ENCODE peak calls at places on chromosomes 13 and 19, in seven cellular contexts. One of them, this sample, is unnamed.

GRCh38 chr19:35991731-35992450 is 3.1 kb upstream of the SDHAF1 start:
- DNase-seq in tibial artery: no peak
- DNase-seq in AG09319: no peak
- DNase-seq in uterus: no peak
- DNase-seq in tibial nerve: no peak
- DNase-seq in lower leg skin: no peak
- DNase-seq in natural killer cell: no peak
- DNase-seq in this sample: no peak

GRCh38 chr13:114016321-114017027 is 42.6 kb upstream of the C13orf46 start:
- DNase-seq in tibial nerve: no peak
- DNase-seq in lower leg skin: no peak
- DNase-seq in tibial artery: no peak
- DNase-seq in natural killer cell: no peak
- DNase-seq in uterus: no peak
- DNase-seq in AG09319: no peak
- DNase-seq in this sample: no peak

GRCh38 chr13:80873589-80873988 is 532.7 kb upstream of the SPRY2 start:
- DNase-seq in tibial nerve: no peak
- DNase-seq in natural killer cell: peak
- DNase-seq in tibial artery: no peak
- DNase-seq in AG09319: no peak
- DNase-seq in uterus: no peak
- DNase-seq in lower leg skin: no peak
- DNase-seq in this sample: no peak

GRCh38 chr13:31310781-31311180 is 111.0 kb downstream of the B3GLCT start:
- DNase-seq in tibial nerve: no peak
- DNase-seq in lower leg skin: no peak
- DNase-seq in tibial artery: no peak
- DNase-seq in uterus: no peak
- DNase-seq in AG09319: no peak
- DNase-seq in natural killer cell: no peak
- DNase-seq in this sample: no peak

GRCh38 chr19:5949792-5950305 is 28.1 kb downstream of the RANBP3 start:
- DNase-seq in tibial nerve: no peak
- DNase-seq in uterus: no peak
- DNase-seq in AG09319: no peak
- DNase-seq in lower leg skin: no peak
- DNase-seq in tibial artery: no peak
- DNase-seq in natural killer cell: no peak
- DNase-seq in this sample: no peak

GRCh38 chr13:36819811-36820140 is 754 bp downstream of the RFXAP start:
- DNase-seq in natural killer cell: no peak
- DNase-seq in tibial artery: no peak
- DNase-seq in AG09319: no peak
- DNase-seq in tibial nerve: no peak
- DNase-seq in uterus: no peak
- DNase-seq in lower leg skin: no peak
- DNase-seq in this sample: no peak

GRCh38 chr13:108728370-108728769 is 99.0 kb downstream of the MYO16 start:
- DNase-seq in tibial artery: no peak
- DNase-seq in AG09319: no peak
- DNase-seq in uterus: no peak
- DNase-seq in lower leg skin: no peak
- DNase-seq in tibial nerve: no peak
- DNase-seq in natural killer cell: no peak
- DNase-seq in this sample: no peak

GRCh38 chr13:38223093-38223492 is 126.6 kb upstream of the UFM1 start:
- DNase-seq in tibial nerve: no peak
- DNase-seq in lower leg skin: no peak
- DNase-seq in natural killer cell: no peak
- DNase-seq in AG09319: no peak
- DNase-seq in tibial artery: no peak
- DNase-seq in uterus: peak
- DNase-seq in this sample: no peak

GRCh38 chr19:49272204-49272603 is 52.8 kb downstream of the SLC6A16 start:
- DNase-seq in tibial nerve: no peak
- DNase-seq in tibial artery: no peak
- DNase-seq in lower leg skin: no peak
- DNase-seq in uterus: no peak
- DNase-seq in AG09319: no peak
- DNase-seq in natural killer cell: no peak
- DNase-seq in this sample: no peak

GRCh38 chr13:111177081-111177711 is 62.1 kb downstream of the ARHGEF7 start:
- DNase-seq in natural killer cell: peak
- DNase-seq in lower leg skin: peak
- DNase-seq in tibial nerve: peak
- DNase-seq in AG09319: no peak
- DNase-seq in tibial artery: peak
- DNase-seq in uterus: peak
- DNase-seq in this sample: no peak

GRCh38 chr19:53086949-53087348 is 16.3 kb downstream of the ZNF160 start:
- DNase-seq in lower leg skin: no peak
- DNase-seq in tibial nerve: no peak
- DNase-seq in uterus: peak
- DNase-seq in natural killer cell: no peak
- DNase-seq in tibial artery: no peak
- DNase-seq in AG09319: no peak
- DNase-seq in this sample: no peak

GRCh38 chr13:50616101-50616500 is 227.4 kb downstream of the DLEU7 start:
- DNase-seq in tibial nerve: no peak
- DNase-seq in AG09319: no peak
- DNase-seq in lower leg skin: no peak
- DNase-seq in natural killer cell: no peak
- DNase-seq in uterus: no peak
- DNase-seq in tibial artery: no peak
- DNase-seq in this sample: no peak

GRCh38 chr19:11435833-11436313 is 438 bp downstream of the PRKCSH start:
- DNase-seq in AG09319: no peak
- DNase-seq in uterus: no peak
- DNase-seq in tibial artery: no peak
- DNase-seq in lower leg skin: no peak
- DNase-seq in tibial nerve: no peak
- DNase-seq in natural killer cell: no peak
- DNase-seq in this sample: no peak

GRCh38 chr19:5933391-5933998 is 19.4 kb downstream of the CAPS start:
- DNase-seq in AG09319: no peak
- DNase-seq in natural killer cell: no peak
- DNase-seq in lower leg skin: no peak
- DNase-seq in tibial nerve: no peak
- DNase-seq in tibial artery: no peak
- DNase-seq in uterus: no peak
- DNase-seq in this sample: no peak

GRCh38 chr13:50365300-50365682 is 350.0 kb downstream of the KCNRG start:
- DNase-seq in AG09319: no peak
- DNase-seq in natural killer cell: no peak
- DNase-seq in tibial nerve: no peak
- DNase-seq in lower leg skin: no peak
- DNase-seq in tibial artery: no peak
- DNase-seq in uterus: no peak
- DNase-seq in this sample: no peak

GRCh38 chr13:60152114-60152513 is 11.6 kb downstream of the DIAPH3 start:
- DNase-seq in tibial artery: no peak
- DNase-seq in tibial nerve: no peak
- DNase-seq in lower leg skin: no peak
- DNase-seq in AG09319: no peak
- DNase-seq in uterus: no peak
- DNase-seq in natural killer cell: no peak
- DNase-seq in this sample: no peak

GRCh38 chr19:18167011-18167410 is 6.6 kb upstream of the IFI30 start:
- DNase-seq in lower leg skin: no peak
- DNase-seq in natural killer cell: no peak
- DNase-seq in AG09319: no peak
- DNase-seq in tibial artery: no peak
- DNase-seq in uterus: no peak
- DNase-seq in tibial nerve: no peak
- DNase-seq in this sample: no peak

GRCh38 chr13:112636401-112636975 is 48.5 kb upstream of the TUBGCP3 start:
- DNase-seq in tibial nerve: no peak
- DNase-seq in natural killer cell: no peak
- DNase-seq in AG09319: no peak
- DNase-seq in lower leg skin: peak
- DNase-seq in tibial artery: no peak
- DNase-seq in uterus: no peak
- DNase-seq in this sample: no peak

GRCh38 chr13:112368883-112369282 is 7.3 kb upstream of the SPACA7 start:
- DNase-seq in uterus: no peak
- DNase-seq in natural killer cell: no peak
- DNase-seq in tibial artery: no peak
- DNase-seq in tibial nerve: no peak
- DNase-seq in AG09319: no peak
- DNase-seq in lower leg skin: peak
- DNase-seq in this sample: no peak

GRCh38 chr19:53808710-53809125 is 15.4 kb downstream of the NLRP12 start:
- DNase-seq in uterus: no peak
- DNase-seq in lower leg skin: no peak
- DNase-seq in natural killer cell: no peak
- DNase-seq in tibial nerve: no peak
- DNase-seq in tibial artery: no peak
- DNase-seq in AG09319: peak
- DNase-seq in this sample: no peak

GRCh38 chr13:37109080-37109678 is 3.7 kb upstream of the CSNK1A1L start:
- DNase-seq in uterus: no peak
- DNase-seq in tibial artery: no peak
- DNase-seq in AG09319: no peak
- DNase-seq in natural killer cell: no peak
- DNase-seq in tibial nerve: peak
- DNase-seq in lower leg skin: no peak
- DNase-seq in this sample: no peak

GRCh38 chr13:45396548-45397095 is 21.6 kb downstream of the SLC25A30 start:
- DNase-seq in lower leg skin: no peak
- DNase-seq in tibial nerve: no peak
- DNase-seq in natural killer cell: no peak
- DNase-seq in uterus: no peak
- DNase-seq in tibial artery: no peak
- DNase-seq in AG09319: no peak
- DNase-seq in this sample: no peak

GRCh38 chr19:11390359-11390758 is 6.2 kb upstream of the EPOR start:
- DNase-seq in natural killer cell: no peak
- DNase-seq in AG09319: no peak
- DNase-seq in tibial artery: no peak
- DNase-seq in tibial nerve: no peak
- DNase-seq in lower leg skin: no peak
- DNase-seq in uterus: no peak
- DNase-seq in this sample: no peak

GRCh38 chr13:35894636-35895035 is 236.5 kb downstream of the DCLK1 start:
- DNase-seq in lower leg skin: no peak
- DNase-seq in tibial artery: no peak
- DNase-seq in natural killer cell: no peak
- DNase-seq in uterus: no peak
- DNase-seq in tibial nerve: no peak
- DNase-seq in AG09319: no peak
- DNase-seq in this sample: peak

GRCh38 chr13:33087790-33088189 is 71.6 kb downstream of the KL start:
- DNase-seq in tibial nerve: no peak
- DNase-seq in uterus: no peak
- DNase-seq in natural killer cell: no peak
- DNase-seq in AG09319: no peak
- DNase-seq in tibial artery: no peak
- DNase-seq in lower leg skin: no peak
- DNase-seq in this sample: no peak

DNA sequence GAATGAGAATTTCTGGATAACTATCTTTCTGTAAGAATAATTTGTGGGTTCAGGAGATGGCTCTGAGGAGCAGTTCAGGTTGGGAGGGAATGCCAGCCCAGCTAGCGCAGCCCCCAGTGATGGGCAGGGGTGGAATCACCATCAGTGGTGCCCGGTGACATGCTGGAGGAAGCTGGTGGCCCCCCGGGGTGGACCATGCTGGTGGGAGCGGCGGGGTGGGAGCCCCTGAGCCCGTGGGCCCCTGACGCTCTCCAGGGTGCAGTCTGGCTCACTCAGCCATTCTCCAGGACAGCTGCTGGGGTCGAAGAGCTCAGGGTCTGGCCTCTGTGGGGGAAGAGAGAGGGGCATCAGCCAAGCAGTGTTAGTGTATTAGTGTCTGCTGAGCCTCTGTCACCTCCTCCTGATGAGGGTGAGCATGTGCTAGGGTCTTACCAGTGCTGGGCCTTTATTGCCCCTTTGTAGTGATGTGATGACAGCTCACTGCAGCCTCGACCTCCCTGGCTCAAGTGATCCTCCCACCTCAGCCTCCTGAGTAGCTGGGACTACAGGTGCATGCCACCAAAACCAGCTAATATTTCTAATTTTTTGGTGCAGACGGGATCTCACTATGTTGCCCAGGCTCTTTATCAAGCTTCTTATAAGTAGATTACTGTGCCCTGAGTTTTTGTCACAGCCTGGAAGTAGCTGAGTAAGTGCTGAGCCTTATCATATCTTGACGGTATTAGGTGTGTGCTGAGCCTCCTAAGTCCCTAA is 10.4 kb downstream of the HIPK4 start:
- DNase-seq in tibial artery: no peak
- DNase-seq in tibial nerve: no peak
- DNase-seq in lower leg skin: no peak
- DNase-seq in AG09319: no peak
- DNase-seq in natural killer cell: no peak
- DNase-seq in uterus: no peak
- DNase-seq in this sample: no peak
- TF ChIP-seq CTCF in tibial artery: no peak
- TF ChIP-seq CTCF in tibial nerve: no peak
- TF ChIP-seq CTCF in lower leg skin: no peak
- TF ChIP-seq CTCF in AG09319: no peak
- TF ChIP-seq CTCF in natural killer cell: no peak
- TF ChIP-seq CTCF in uterus: no peak
- TF ChIP-seq CTCF in this sample: no peak

DNA sequence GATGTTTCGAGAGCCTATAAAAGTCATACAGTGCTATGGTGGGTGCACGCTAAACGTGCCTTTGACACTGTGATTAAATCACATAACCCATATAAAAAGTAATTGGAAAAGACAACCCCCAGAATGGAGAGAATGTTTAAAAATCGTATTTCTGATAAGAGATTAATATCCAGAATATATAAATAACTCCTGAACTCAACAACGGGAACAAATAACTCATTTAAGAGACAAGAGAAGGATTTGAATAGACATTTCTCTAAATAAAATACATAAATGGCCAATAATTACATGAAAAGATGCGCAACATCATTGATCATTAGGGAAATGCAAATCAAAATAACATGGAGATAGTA is 37.0 kb upstream of the IGFL4 start:
- DNase-seq in tibial artery: no peak
- DNase-seq in AG09319: no peak
- DNase-seq in lower leg skin: no peak
- DNase-seq in uterus: no peak
- DNase-seq in tibial nerve: no peak
- DNase-seq in natural killer cell: no peak
- DNase-seq in this sample: no peak
- TF ChIP-seq CTCF in tibial artery: no peak
- TF ChIP-seq CTCF in AG09319: no peak
- TF ChIP-seq CTCF in lower leg skin: no peak
- TF ChIP-seq CTCF in uterus: no peak
- TF ChIP-seq CTCF in tibial nerve: peak
- TF ChIP-seq CTCF in natural killer cell: no peak
- TF ChIP-seq CTCF in this sample: peak

GRCh38 chr19:2543463-2544442 is 67.8 kb downstream of the GADD45B start:
- DNase-seq in lower leg skin: peak
- DNase-seq in AG09319: peak
- DNase-seq in tibial artery: peak
- DNase-seq in uterus: peak
- DNase-seq in tibial nerve: peak
- DNase-seq in natural killer cell: peak
- DNase-seq in this sample: peak
- TF ChIP-seq CTCF in lower leg skin: peak
- TF ChIP-seq CTCF in AG09319: peak
- TF ChIP-seq CTCF in tibial artery: peak
- TF ChIP-seq CTCF in uterus: peak
- TF ChIP-seq CTCF in tibial nerve: no peak
- TF ChIP-seq CTCF in natural killer cell: no peak
- TF ChIP-seq CTCF in this sample: no peak

GRCh38 chr19:7494416-7495098 is 5.7 kb upstream of the PEX11G start:
- DNase-seq in natural killer cell: no peak
- DNase-seq in tibial nerve: peak
- DNase-seq in lower leg skin: no peak
- DNase-seq in uterus: no peak
- DNase-seq in tibial artery: peak
- DNase-seq in AG09319: no peak
- DNase-seq in this sample: no peak
- TF ChIP-seq CTCF in natural killer cell: no peak
- TF ChIP-seq CTCF in tibial nerve: peak
- TF ChIP-seq CTCF in lower leg skin: no peak
- TF ChIP-seq CTCF in uterus: no peak
- TF ChIP-seq CTCF in tibial artery: peak
- TF ChIP-seq CTCF in AG09319: no peak
- TF ChIP-seq CTCF in this sample: peak

This sample was measured in type B pancreatic cell.